ENCODE peak calls at places on chromosome 10, in six cellular contexts. Y is IMR-90, V is neuronal stem cell, X is H9, D is mesendoderm, C is H1. U is an unnamed sample.

GRCh38 chr10:45673074-45673628 is 579 bp upstream of the ZFAND4 start:
- DNase-seq in Y (no peak), V (no peak), X (no peak), D (no peak), C (no peak), U (no peak)

GRCh38 chr10:97788552-97789442 is 17.0 kb upstream of the SFRP5 start:
- DNase-seq in Y (no peak), V (no peak), X (no peak), D (peak; percentile 91), C (no peak), U (no peak)

GRCh38 chr10:58700576-58700975 is 187.9 kb downstream of the BICC1 start:
- DNase-seq in Y (no peak), V (no peak), X (no peak), D (no peak), C (no peak), U (no peak)

GRCh38 chr10:34687434-34688205 is 127.5 kb downstream of the PARD3 start:
- DNase-seq in Y (peak; percentile 69), V (no peak), X (no peak), D (no peak), C (no peak), U (peak; percentile 49)

GRCh38 chr10:42977032-42977416 is 99.8 kb upstream of the RET start:
- DNase-seq in Y (no peak), V (no peak), X (no peak), D (no peak), C (no peak), U (no peak)

GRCh38 chr10:122494833-122495232 is 33.5 kb downstream of the HTRA1 start:
- DNase-seq in Y (peak; percentile 75), V (no peak), X (no peak), D (no peak), C (no peak), U (peak; percentile 78)

GRCh38 chr10:32577448-32577847 is 131.5 kb downstream of the CCDC7 start:
- DNase-seq in Y (peak; percentile 9), V (no peak), X (no peak), D (peak; percentile 33), C (no peak), U (peak; percentile 2)

GRCh38 chr10:119796039-119796438 is 70.2 kb downstream of the INPP5F start:
- DNase-seq in Y (no peak), V (no peak), X (no peak), D (no peak), C (no peak), U (no peak)

GRCh38 chr10:68647928-68648327 is 73.1 kb upstream of the CCAR1 start:
- DNase-seq in Y (peak; percentile 89), V (no peak), X (no peak), D (no peak), C (no peak), U (peak; percentile 84)

GRCh38 chr10:115432188-115432819 is 339.1 kb downstream of the ATRNL1 start:
- DNase-seq in Y (peak; percentile 6), V (no peak), X (no peak), D (peak; percentile 51), C (no peak), U (peak; percentile 43)

GRCh38 chr10:7108141-7108540 is 302.7 kb downstream of the SFMBT2 start:
- DNase-seq in Y (no peak), V (no peak), X (no peak), D (no peak), C (no peak), U (no peak)

GRCh38 chr10:45197816-45198595 is 117.4 kb downstream of the OR13A1 start:
- DNase-seq in Y (no peak), V (no peak), X (no peak), D (no peak), C (no peak), U (no peak)

GRCh38 chr10:78925800-78926319 is 142.9 kb upstream of the ZMIZ1 start:
- DNase-seq in Y (peak; percentile 98), V (no peak), X (no peak), D (no peak), C (no peak), U (peak; percentile 99)

GRCh38 chr10:16491933-16492332 is 29.7 kb downstream of the C1QL3 start:
- DNase-seq in Y (no peak), V (no peak), X (no peak), D (peak; percentile 65), C (no peak), U (no peak)

GRCh38 chr10:95296764-95297163 is 6.0 kb upstream of the PDLIM1 start:
- DNase-seq in Y (no peak), V (no peak), X (no peak), D (no peak), C (no peak), U (no peak)

GRCh38 chr10:114877301-114877644 is 55.7 kb downstream of the FHIP2A start:
- DNase-seq in Y (no peak), V (no peak), X (no peak), D (no peak), C (no peak), U (no peak)

GRCh38 chr10:11946652-11947051 is 96.0 kb downstream of the UPF2 start:
- DNase-seq in Y (no peak), V (no peak), X (no peak), D (no peak), C (no peak), U (no peak)

GRCh38 chr10:3835770-3836169 is 50.8 kb upstream of the KLF6 start:
- DNase-seq in Y (no peak), V (no peak), X (no peak), D (peak; percentile 86), C (no peak), U (peak; percentile 75)

GRCh38 chr10:45064998-45065397 is 64.3 kb downstream of the ZNF22 start:
- DNase-seq in Y (no peak), V (no peak), X (no peak), D (no peak), C (no peak), U (no peak)

GRCh38 chr10:52351911-52352310 is 37.8 kb downstream of the DKK1 start:
- DNase-seq in Y (peak; percentile 37), V (no peak), X (no peak), D (no peak), C (no peak), U (no peak)

GRCh38 chr10:6426317-6426716 is 153.8 kb downstream of the PRKCQ start:
- DNase-seq in Y (no peak), V (no peak), X (no peak), D (no peak), C (no peak), U (no peak)

GRCh38 chr10:85641479-85641967 is 725.1 kb downstream of the GRID1 start:
- DNase-seq in Y (no peak), V (no peak), X (no peak), D (peak; percentile 7), C (no peak), U (peak; percentile 56)

DNA sequence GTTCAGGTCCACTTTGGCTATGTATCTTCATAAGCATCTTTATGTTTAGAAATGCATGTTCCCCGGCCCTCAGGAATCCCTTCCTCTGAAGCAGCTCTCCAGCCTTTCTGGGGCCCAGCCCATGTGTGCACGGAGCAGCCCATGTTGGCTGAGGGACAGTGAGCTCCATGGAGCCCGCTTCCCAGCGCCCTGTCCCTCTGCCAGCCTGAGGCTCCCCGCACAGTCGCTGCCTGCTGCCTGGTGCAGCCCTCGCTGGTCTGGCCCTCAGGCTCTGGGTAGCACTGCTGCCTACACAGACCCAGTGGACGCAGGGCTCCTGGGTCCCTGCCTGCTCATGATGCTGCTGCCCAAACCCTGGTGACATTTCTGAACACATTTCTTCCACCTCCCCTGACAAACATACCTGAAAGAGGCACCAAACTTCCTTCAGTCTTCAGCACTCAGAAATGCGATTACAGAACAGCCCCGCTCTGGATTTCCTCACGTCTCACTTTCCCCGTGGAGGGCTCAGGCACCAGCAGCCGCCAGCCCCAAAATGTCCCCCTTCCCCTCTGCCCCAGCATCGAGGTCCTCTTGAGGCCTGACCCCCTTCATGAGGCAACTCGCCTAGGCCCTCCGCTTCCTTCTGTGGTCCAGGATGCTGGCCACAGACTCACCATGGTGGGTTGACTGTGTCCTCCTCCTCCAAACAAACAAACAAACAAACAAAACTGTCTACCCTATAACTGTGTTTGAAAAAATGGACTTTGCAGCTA is 5.0 kb upstream of the TCERG1L start:
- DNase-seq in Y (no peak), V (no peak), X (no peak), D (no peak), C (no peak), U (no peak)
- H2AK5ac ChIP-seq in Y (no peak overlapping the region), V (peak overlapping the region; percentile 64), X (no peak overlapping the region), D (no peak overlapping the region), C (no peak overlapping the region), U (no peak overlapping the region)

DNA sequence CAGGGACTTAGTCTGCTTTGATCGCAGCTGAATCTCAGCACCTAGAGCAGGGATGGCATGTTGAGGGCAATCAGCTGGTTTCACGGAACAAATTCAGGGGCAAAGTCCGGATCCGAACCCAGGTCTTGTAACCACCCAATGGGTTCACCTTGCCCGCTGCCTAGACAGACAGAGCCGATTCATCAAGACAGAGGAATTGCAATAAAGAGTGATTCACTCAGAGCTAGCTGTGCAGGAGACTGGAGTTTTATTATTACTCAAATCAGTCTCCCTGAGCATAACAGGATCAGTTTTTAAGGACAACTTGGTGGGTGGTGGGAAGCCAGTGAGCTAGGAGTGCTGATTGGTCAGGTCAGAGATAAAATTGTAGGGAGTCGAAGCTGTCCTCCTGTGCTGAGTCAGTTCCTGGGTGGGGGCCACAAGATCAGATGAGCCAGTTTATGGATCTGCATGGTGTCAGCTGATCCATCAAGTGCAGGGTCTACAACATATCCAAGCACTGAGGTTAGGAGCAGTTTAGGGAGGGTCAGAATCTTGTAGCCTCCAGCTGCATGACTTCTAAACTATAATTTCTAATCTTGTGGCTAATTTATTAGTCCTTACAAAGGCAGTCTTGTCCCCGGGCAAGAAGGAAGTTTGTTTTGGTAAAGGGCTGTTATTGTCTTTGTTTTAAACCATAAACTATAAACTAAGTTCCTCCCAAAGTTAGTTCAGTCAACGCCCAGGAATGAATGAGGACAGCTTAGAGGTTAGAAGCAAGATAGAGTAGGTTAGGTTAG is 43.5 kb upstream of the CHST3 start:
- DNase-seq in Y (no peak), V (no peak), X (no peak), D (no peak), C (no peak), U (peak; percentile 38)
- H2BK15ac ChIP-seq in Y (peak overlapping the region; percentile 16), V (no peak overlapping the region), X (no peak overlapping the region), D (no peak overlapping the region), C (no peak overlapping the region), U (no peak overlapping the region)

GRCh38 chr10:111745982-111746381 is 437.6 kb downstream of the GPAM start:
- DNase-seq in Y (no peak), V (no peak), X (no peak), D (no peak), C (no peak), U (no peak)

GRCh38 chr10:111748184-111748583 is 435.4 kb downstream of the GPAM start:
- DNase-seq in Y (no peak), V (no peak), X (no peak), D (no peak), C (no peak), U (no peak)
- H2AK5ac ChIP-seq in Y (no peak overlapping the region), V (no peak overlapping the region), X (no peak overlapping the region), D (no peak overlapping the region), C (no peak overlapping the region), U (no peak overlapping the region)

GRCh38 chr10:110221721-110222261 is 14.4 kb downstream of the MXI1 start:
- DNase-seq in Y (peak; percentile 98), V (peak; percentile 29), X (peak; percentile 78), D (peak; percentile 93), C (peak; percentile 63), U (peak; percentile 93)

GRCh38 chr10:110219884-110220283 is 12.5 kb downstream of the MXI1 start:
- DNase-seq in Y (no peak), V (no peak), X (no peak), D (no peak), C (no peak), U (no peak)

GRCh38 chr10:110220383-110220782 is 13.0 kb downstream of the MXI1 start:
- DNase-seq in Y (no peak), V (no peak), X (no peak), D (no peak), C (no peak), U (no peak)

GRCh38 chr10:110222896-110223675 is 15.7 kb downstream of the MXI1 start:
- DNase-seq in Y (no peak), V (no peak), X (no peak), D (no peak), C (no peak), U (no peak)

GRCh38 chr10:110221044-110221720 is 13.8 kb downstream of the MXI1 start:
- DNase-seq in Y (no peak), V (no peak), X (no peak), D (no peak), C (no peak), U (no peak)
- H2BK15ac ChIP-seq in Y (no peak overlapping the region), V (no peak overlapping the region), X (no peak overlapping the region), D (no peak overlapping the region), C (no peak overlapping the region), U (no peak overlapping the region)